ENCODE peak calls at places on chromosomes 2 and 18, in eight cellular contexts. One of them, this sample, is unnamed.

GRCh38 chr2:135993421-135993820 is 8.0 kb upstream of the DARS1 start:
- DNase-seq in mucosa of descending colon: no peak
- DNase-seq in mammary epithelial cell: no peak
- DNase-seq in fibroblast of pulmonary artery: no peak
- DNase-seq in PC-9: no peak
- DNase-seq in uterus: no peak
- DNase-seq in GM10248: no peak
- DNase-seq in foreskin fibroblast: no peak
- DNase-seq in this sample: no peak

GRCh38 chr2:216327447-216327846 is 44.8 kb downstream of the MARCHF4 start:
- DNase-seq in foreskin fibroblast: no peak
- DNase-seq in GM10248: no peak
- DNase-seq in mammary epithelial cell: no peak
- DNase-seq in PC-9: no peak
- DNase-seq in uterus: no peak
- DNase-seq in mucosa of descending colon: no peak
- DNase-seq in fibroblast of pulmonary artery: no peak
- DNase-seq in this sample: no peak

GRCh38 chr2:120415060-120415459 is 69.1 kb downstream of the INHBB start:
- DNase-seq in fibroblast of pulmonary artery: no peak
- DNase-seq in foreskin fibroblast: no peak
- DNase-seq in GM10248: no peak
- DNase-seq in mucosa of descending colon: no peak
- DNase-seq in PC-9: no peak
- DNase-seq in mammary epithelial cell: no peak
- DNase-seq in uterus: no peak
- DNase-seq in this sample: no peak

GRCh38 chr2:239305222-239305575 is 95.6 kb downstream of the HDAC4 start:
- DNase-seq in foreskin fibroblast: no peak
- DNase-seq in fibroblast of pulmonary artery: no peak
- DNase-seq in uterus: peak
- DNase-seq in GM10248: no peak
- DNase-seq in mammary epithelial cell: no peak
- DNase-seq in PC-9: no peak
- DNase-seq in mucosa of descending colon: no peak
- DNase-seq in this sample: no peak

GRCh38 chr2:68103026-68103425 is 40.2 kb upstream of the C1D start:
- DNase-seq in GM10248: no peak
- DNase-seq in uterus: no peak
- DNase-seq in mucosa of descending colon: no peak
- DNase-seq in mammary epithelial cell: no peak
- DNase-seq in PC-9: no peak
- DNase-seq in fibroblast of pulmonary artery: no peak
- DNase-seq in foreskin fibroblast: peak
- DNase-seq in this sample: no peak

GRCh38 chr18:6955304-6955703 is 162.3 kb downstream of the LAMA1 start:
- DNase-seq in mammary epithelial cell: no peak
- DNase-seq in fibroblast of pulmonary artery: no peak
- DNase-seq in PC-9: no peak
- DNase-seq in GM10248: no peak
- DNase-seq in mucosa of descending colon: no peak
- DNase-seq in uterus: no peak
- DNase-seq in foreskin fibroblast: no peak
- DNase-seq in this sample: no peak

GRCh38 chr2:190759749-190760213 is 110.9 kb downstream of the NAB1 start:
- DNase-seq in GM10248: no peak
- DNase-seq in uterus: no peak
- DNase-seq in PC-9: peak
- DNase-seq in mammary epithelial cell: peak
- DNase-seq in foreskin fibroblast: peak
- DNase-seq in fibroblast of pulmonary artery: peak
- DNase-seq in mucosa of descending colon: no peak
- DNase-seq in this sample: no peak

GRCh38 chr2:159797468-159798375 is at the start of gene CD302:
- DNase-seq in uterus: peak
- DNase-seq in foreskin fibroblast: peak
- DNase-seq in fibroblast of pulmonary artery: peak
- DNase-seq in PC-9: no peak
- DNase-seq in mammary epithelial cell: peak
- DNase-seq in GM10248: peak
- DNase-seq in mucosa of descending colon: peak
- DNase-seq in this sample: peak

GRCh38 chr2:96806468-96807126 is 9.5 kb upstream of the CNNM3 start:
- DNase-seq in mucosa of descending colon: no peak
- DNase-seq in foreskin fibroblast: no peak
- DNase-seq in PC-9: no peak
- DNase-seq in GM10248: peak
- DNase-seq in mammary epithelial cell: no peak
- DNase-seq in fibroblast of pulmonary artery: no peak
- DNase-seq in uterus: no peak
- DNase-seq in this sample: peak

GRCh38 chr2:77387324-77387723 is 134.9 kb downstream of the LRRTM4 start:
- DNase-seq in mammary epithelial cell: no peak
- DNase-seq in uterus: no peak
- DNase-seq in foreskin fibroblast: no peak
- DNase-seq in fibroblast of pulmonary artery: no peak
- DNase-seq in PC-9: no peak
- DNase-seq in mucosa of descending colon: no peak
- DNase-seq in GM10248: no peak
- DNase-seq in this sample: no peak

GRCh38 chr2:197669077-197669476 is 6.3 kb downstream of the RFTN2 start:
- DNase-seq in mammary epithelial cell: no peak
- DNase-seq in mucosa of descending colon: no peak
- DNase-seq in fibroblast of pulmonary artery: no peak
- DNase-seq in foreskin fibroblast: no peak
- DNase-seq in PC-9: no peak
- DNase-seq in uterus: no peak
- DNase-seq in GM10248: no peak
- DNase-seq in this sample: no peak

GRCh38 chr18:52888014-52888413 is 548.0 kb downstream of the DCC start:
- DNase-seq in mucosa of descending colon: no peak
- DNase-seq in foreskin fibroblast: no peak
- DNase-seq in uterus: no peak
- DNase-seq in GM10248: no peak
- DNase-seq in PC-9: no peak
- DNase-seq in fibroblast of pulmonary artery: no peak
- DNase-seq in mammary epithelial cell: no peak
- DNase-seq in this sample: no peak

GRCh38 chr18:11578799-11579198 is 30.6 kb upstream of the SLC35G4 start:
- DNase-seq in mucosa of descending colon: no peak
- DNase-seq in foreskin fibroblast: no peak
- DNase-seq in PC-9: no peak
- DNase-seq in mammary epithelial cell: no peak
- DNase-seq in GM10248: no peak
- DNase-seq in fibroblast of pulmonary artery: no peak
- DNase-seq in uterus: no peak
- DNase-seq in this sample: peak

GRCh38 chr18:22637787-22638186 is 220.1 kb upstream of the CTAGE1 start:
- DNase-seq in fibroblast of pulmonary artery: peak
- DNase-seq in uterus: no peak
- DNase-seq in GM10248: no peak
- DNase-seq in foreskin fibroblast: peak
- DNase-seq in mucosa of descending colon: no peak
- DNase-seq in PC-9: no peak
- DNase-seq in mammary epithelial cell: peak
- DNase-seq in this sample: no peak

GRCh38 chr2:4715065-4715464 is 977.1 kb upstream of the SOX11 start:
- DNase-seq in PC-9: no peak
- DNase-seq in foreskin fibroblast: no peak
- DNase-seq in mucosa of descending colon: no peak
- DNase-seq in GM10248: no peak
- DNase-seq in mammary epithelial cell: no peak
- DNase-seq in uterus: no peak
- DNase-seq in fibroblast of pulmonary artery: no peak
- DNase-seq in this sample: no peak

GRCh38 chr2:226048625-226049024 is 649.1 kb downstream of the NYAP2 start:
- DNase-seq in mucosa of descending colon: no peak
- DNase-seq in GM10248: no peak
- DNase-seq in PC-9: peak
- DNase-seq in fibroblast of pulmonary artery: peak
- DNase-seq in uterus: no peak
- DNase-seq in foreskin fibroblast: peak
- DNase-seq in mammary epithelial cell: peak
- DNase-seq in this sample: no peak

GRCh38 chr2:242056785-242057184 is 187.3 kb downstream of the RTP5 start:
- DNase-seq in mammary epithelial cell: no peak
- DNase-seq in GM10248: no peak
- DNase-seq in fibroblast of pulmonary artery: no peak
- DNase-seq in PC-9: no peak
- DNase-seq in foreskin fibroblast: no peak
- DNase-seq in uterus: no peak
- DNase-seq in mucosa of descending colon: no peak
- DNase-seq in this sample: no peak

GRCh38 chr2:172172513-172173217 is 70.0 kb upstream of the DLX2 start:
- DNase-seq in PC-9: peak
- DNase-seq in mammary epithelial cell: peak
- DNase-seq in uterus: peak
- DNase-seq in GM10248: peak
- DNase-seq in mucosa of descending colon: peak
- DNase-seq in foreskin fibroblast: peak
- DNase-seq in fibroblast of pulmonary artery: peak
- DNase-seq in this sample: peak

DNA sequence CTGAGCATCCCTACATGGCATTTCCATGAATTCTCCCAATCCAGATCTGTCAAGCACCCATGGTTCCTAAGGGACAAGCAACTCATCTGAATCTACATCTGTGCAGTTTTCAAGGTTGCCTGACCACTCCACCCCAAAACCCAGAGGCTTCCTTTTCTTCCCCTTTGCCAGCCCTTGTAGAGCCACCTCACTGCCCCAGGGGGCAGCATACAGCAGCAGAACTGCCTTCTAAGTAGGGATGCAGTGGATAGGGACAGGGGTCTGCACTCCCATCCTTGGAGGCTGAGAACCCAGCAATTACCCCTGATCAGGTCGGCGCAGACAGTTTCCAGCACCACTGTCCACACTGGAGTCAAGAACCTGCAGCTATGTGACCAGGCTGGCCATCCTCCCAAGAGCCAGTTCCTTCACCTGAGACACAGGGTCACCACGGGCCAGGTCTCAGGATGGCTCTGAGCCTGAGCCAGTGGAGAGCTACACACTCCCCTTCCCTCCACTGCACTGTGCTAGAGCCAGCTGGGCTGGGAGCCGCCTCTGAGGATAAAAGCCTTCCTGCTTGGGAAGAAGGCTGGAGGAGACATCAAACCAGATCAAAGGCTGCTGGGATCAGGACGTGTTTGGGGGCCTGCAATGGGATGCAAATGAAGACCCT is 283.1 kb downstream of the CELF4 start:
- DNase-seq in mucosa of descending colon: no peak
- DNase-seq in fibroblast of pulmonary artery: peak
- DNase-seq in mammary epithelial cell: no peak
- DNase-seq in PC-9: no peak
- DNase-seq in GM10248: no peak
- DNase-seq in foreskin fibroblast: peak
- DNase-seq in uterus: no peak
- DNase-seq in this sample: no peak
- TF ChIP-seq CTCF in mucosa of descending colon: no peak
- TF ChIP-seq CTCF in fibroblast of pulmonary artery: peak
- TF ChIP-seq CTCF in mammary epithelial cell: peak
- TF ChIP-seq CTCF in PC-9: peak
- TF ChIP-seq CTCF in GM10248: peak
- TF ChIP-seq CTCF in foreskin fibroblast: peak
- TF ChIP-seq CTCF in uterus: no peak
- TF ChIP-seq CTCF in this sample: peak

GRCh38 chr2:37982847-37983246 is 57.8 kb downstream of the RMDN2 start:
- DNase-seq in mammary epithelial cell: no peak
- DNase-seq in foreskin fibroblast: no peak
- DNase-seq in PC-9: no peak
- DNase-seq in mucosa of descending colon: no peak
- DNase-seq in uterus: no peak
- DNase-seq in GM10248: no peak
- DNase-seq in fibroblast of pulmonary artery: no peak
- DNase-seq in this sample: no peak

GRCh38 chr2:37984176-37984575 is 59.1 kb downstream of the RMDN2 start:
- DNase-seq in fibroblast of pulmonary artery: no peak
- DNase-seq in mammary epithelial cell: no peak
- DNase-seq in foreskin fibroblast: no peak
- DNase-seq in uterus: no peak
- DNase-seq in GM10248: no peak
- DNase-seq in mucosa of descending colon: no peak
- DNase-seq in PC-9: no peak
- DNase-seq in this sample: no peak

GRCh38 chr2:37985333-37985732 is 60.2 kb downstream of the RMDN2 start:
- DNase-seq in mucosa of descending colon: no peak
- DNase-seq in GM10248: no peak
- DNase-seq in uterus: no peak
- DNase-seq in foreskin fibroblast: peak
- DNase-seq in fibroblast of pulmonary artery: peak
- DNase-seq in mammary epithelial cell: peak
- DNase-seq in PC-9: peak
- DNase-seq in this sample: peak

GRCh38 chr2:37983719-37984118 is 58.6 kb downstream of the RMDN2 start:
- DNase-seq in GM10248: no peak
- DNase-seq in mucosa of descending colon: no peak
- DNase-seq in PC-9: no peak
- DNase-seq in mammary epithelial cell: no peak
- DNase-seq in fibroblast of pulmonary artery: no peak
- DNase-seq in uterus: no peak
- DNase-seq in foreskin fibroblast: no peak
- DNase-seq in this sample: no peak

DNA sequence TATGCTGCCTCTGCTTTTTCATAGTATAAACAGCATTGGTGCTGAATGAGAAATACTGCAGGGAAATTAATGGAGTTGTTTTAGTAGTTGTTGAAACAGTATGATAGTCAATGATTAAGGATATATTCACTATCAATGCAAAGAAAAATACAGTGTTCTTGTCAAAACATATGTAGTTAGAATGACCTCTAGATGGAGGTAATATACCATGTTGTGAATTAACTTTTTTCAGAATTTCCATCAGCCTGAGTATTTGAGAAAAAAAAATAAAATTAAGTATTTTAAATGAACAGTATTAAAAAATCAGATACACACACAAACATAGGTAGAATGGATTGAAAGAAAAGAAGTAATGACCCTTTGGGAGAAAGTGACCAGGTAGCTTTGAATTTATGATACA is 59.5 kb downstream of the RMDN2 start:
- DNase-seq in mucosa of descending colon: no peak
- DNase-seq in fibroblast of pulmonary artery: peak
- DNase-seq in mammary epithelial cell: no peak
- DNase-seq in GM10248: no peak
- DNase-seq in foreskin fibroblast: peak
- DNase-seq in PC-9: peak
- DNase-seq in uterus: no peak
- DNase-seq in this sample: no peak
- TF ChIP-seq CTCF in mucosa of descending colon: no peak
- TF ChIP-seq CTCF in fibroblast of pulmonary artery: peak
- TF ChIP-seq CTCF in mammary epithelial cell: peak
- TF ChIP-seq CTCF in GM10248: peak
- TF ChIP-seq CTCF in foreskin fibroblast: no peak
- TF ChIP-seq CTCF in PC-9: peak
- TF ChIP-seq CTCF in uterus: peak
- TF ChIP-seq CTCF in this sample: peak

GRCh38 chr2:9197916-9198315 is 8.7 kb upstream of the ASAP2 start:
- DNase-seq in uterus: no peak
- DNase-seq in PC-9: no peak
- DNase-seq in mammary epithelial cell: no peak
- DNase-seq in mucosa of descending colon: no peak
- DNase-seq in GM10248: no peak
- DNase-seq in fibroblast of pulmonary artery: no peak
- DNase-seq in foreskin fibroblast: no peak
- DNase-seq in this sample: no peak
- TF ChIP-seq CTCF in uterus: no peak
- TF ChIP-seq CTCF in PC-9: no peak
- TF ChIP-seq CTCF in mammary epithelial cell: no peak
- TF ChIP-seq CTCF in mucosa of descending colon: no peak
- TF ChIP-seq CTCF in GM10248: no peak
- TF ChIP-seq CTCF in fibroblast of pulmonary artery: no peak
- TF ChIP-seq CTCF in foreskin fibroblast: no peak
- TF ChIP-seq CTCF in this sample: no peak

GRCh38 chr2:206250041-206250897 is 24.2 kb upstream of the ZDBF2 start:
- DNase-seq in foreskin fibroblast: peak
- DNase-seq in mucosa of descending colon: peak
- DNase-seq in PC-9: no peak
- DNase-seq in uterus: no peak
- DNase-seq in GM10248: peak
- DNase-seq in mammary epithelial cell: no peak
- DNase-seq in fibroblast of pulmonary artery: peak
- DNase-seq in this sample: peak
- TF ChIP-seq CTCF in foreskin fibroblast: peak
- TF ChIP-seq CTCF in mucosa of descending colon: no peak
- TF ChIP-seq CTCF in PC-9: no peak
- TF ChIP-seq CTCF in uterus: no peak
- TF ChIP-seq CTCF in GM10248: peak
- TF ChIP-seq CTCF in mammary epithelial cell: no peak
- TF ChIP-seq CTCF in fibroblast of pulmonary artery: peak
- TF ChIP-seq CTCF in this sample: peak